ENCODE peak calls at places on chromosome X, in seven cellular contexts. B, U, E, F, T, N and J are unnamed samples.

GRCh38 chrX:124268099-124268498 is 64.4 kb upstream of the TEX13D start:
- DNase-seq in B (no peak), U (no peak), E (no peak), F (no peak), T (no peak), N (no peak), J (no peak)

GRCh38 chrX:153416781-153417180 is 5.5 kb downstream of the ZFP92 start:
- DNase-seq in B (no peak), U (no peak), E (no peak), F (no peak), T (no peak), N (peak; percentile 75), J (no peak)

GRCh38 chrX:46381630-46382029 is 163.6 kb downstream of the ZNF674 start:
- DNase-seq in B (no peak), U (peak; percentile 20), E (no peak), F (peak; percentile 51), T (no peak), N (no peak), J (no peak)

GRCh38 chrX:148504412-148504950 is 4.1 kb downstream of the AFF2 start:
- DNase-seq in B (no peak), U (no peak), E (no peak), F (no peak), T (no peak), N (no peak), J (no peak)

GRCh38 chrX:9785252-9785943 is 831 bp upstream of the SHROOM2 start:
- DNase-seq in B (no peak), U (no peak), E (no peak), F (no peak), T (peak; percentile 44), N (no peak), J (no peak)

GRCh38 chrX:27966492-27966891 is 14.8 kb downstream of the DCAF8L1 start:
- DNase-seq in B (no peak), U (no peak), E (no peak), F (no peak), T (no peak), N (no peak), J (no peak)

GRCh38 chrX:126658447-126658846 is 105.8 kb upstream of the DCAF12L1 start:
- DNase-seq in B (no peak), U (peak; percentile 5), E (no peak), F (no peak), T (no peak), N (no peak), J (no peak)

GRCh38 chrX:29690061-29690460 is 525.3 kb upstream of the MAGEB2 start:
- DNase-seq in B (no peak), U (peak; percentile 32), E (no peak), F (peak; percentile 84), T (no peak), N (no peak), J (no peak)

GRCh38 chrX:145729635-145730034 is 88.0 kb upstream of the SLITRK2 start:
- DNase-seq in B (no peak), U (peak; percentile 49), E (no peak), F (peak; percentile 2), T (no peak), N (no peak), J (no peak)

DNA sequence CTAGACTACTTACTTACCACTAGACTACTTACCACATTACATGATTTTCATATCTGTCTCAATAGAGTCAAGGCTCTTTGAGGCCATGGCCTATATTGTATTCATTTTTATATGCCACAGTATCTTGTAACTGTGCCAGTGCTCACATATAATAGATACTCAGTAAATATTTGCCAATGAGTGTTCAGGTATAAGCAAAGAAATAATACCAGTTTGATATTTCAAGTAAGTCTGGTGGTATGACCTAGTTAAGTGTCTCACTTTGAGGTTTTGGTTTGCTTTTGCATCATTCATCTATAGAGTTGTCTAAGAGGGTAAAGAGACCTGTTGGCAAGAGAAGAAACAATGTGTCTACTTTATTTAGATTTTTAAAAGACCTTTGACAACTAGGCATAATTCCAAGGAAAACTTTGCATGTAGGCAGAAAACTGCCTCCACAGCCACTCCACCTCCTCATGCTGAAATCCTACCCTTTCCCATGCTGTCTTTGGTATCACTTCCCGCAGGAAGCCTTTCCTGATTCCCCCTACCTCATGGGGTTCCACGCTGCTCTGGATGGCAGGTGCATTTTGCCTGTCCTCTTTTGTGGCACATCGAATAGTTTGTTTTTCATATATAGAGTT is 91.3 kb upstream of the KLHL13 start:
- DNase-seq in B (no peak), U (no peak), E (no peak), F (no peak), T (no peak), N (no peak), J (no peak)
- H3K4me3 ChIP-seq in B (no peak overlapping the region), U (no peak overlapping the region), E (no peak overlapping the region), F (no peak overlapping the region), T (no peak overlapping the region), N (no peak overlapping the region), J (no peak overlapping the region)

GRCh38 chrX:23008431-23009099 is 8.8 kb downstream of the DDX53 start:
- DNase-seq in B (no peak), U (peak; percentile 20), E (no peak), F (peak; percentile 57), T (no peak), N (no peak), J (no peak)
- TF ChIP-seq CTCF in B (peak; percentile 16), U (peak; percentile 61), E (no peak), F (peak; percentile 54), T (peak; percentile 36), N (peak; percentile 40), J (peak; percentile 68)

DNA sequence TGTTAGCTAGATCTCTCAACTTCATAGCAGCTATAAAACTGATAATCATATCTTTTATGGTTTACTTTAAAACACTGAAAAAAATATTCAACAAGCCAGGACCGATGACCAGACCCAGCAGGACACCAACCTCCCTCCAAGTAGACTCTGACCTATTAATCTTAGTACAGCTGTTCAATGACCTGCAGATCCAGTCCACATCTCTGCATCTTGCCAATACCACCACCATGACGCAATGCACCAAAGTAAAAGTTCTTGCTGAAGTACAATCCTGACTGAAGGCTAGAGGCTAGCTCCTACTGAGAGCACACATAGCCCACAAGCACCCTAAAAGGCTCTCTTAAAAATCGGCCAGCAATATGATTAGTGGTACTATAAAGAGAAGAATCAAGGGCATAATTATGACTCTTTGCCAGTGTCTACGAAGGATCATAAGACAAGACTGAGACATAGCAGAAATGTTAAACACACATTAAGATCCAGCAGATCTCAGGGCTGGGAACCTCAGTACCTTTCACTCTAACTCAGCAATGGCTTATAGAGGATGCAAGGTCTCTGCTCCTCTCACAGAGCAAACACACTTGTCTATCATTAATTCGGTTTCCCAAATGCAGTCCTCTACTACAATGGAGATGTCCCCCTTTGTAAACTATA is 7.6 kb downstream of the MED14 start:
- DNase-seq in B (no peak), U (no peak), E (no peak), F (peak; percentile 86), T (peak; percentile 68), N (no peak), J (no peak)
- H3K4me3 ChIP-seq in B (no peak overlapping the region), U (no peak overlapping the region), E (no peak overlapping the region), F (no peak overlapping the region), T (no peak overlapping the region), N (no peak overlapping the region), J (no peak overlapping the region)

GRCh38 chrX:83759872-83760271 is 101.1 kb upstream of the CYLC1 start:
- DNase-seq in B (no peak), U (no peak), E (no peak), F (peak; percentile 6), T (no peak), N (no peak), J (no peak)
- TF ChIP-seq CTCF in B (peak; percentile 26), U (peak; percentile 11), E (no peak), F (peak; percentile 10), T (peak; percentile 56), N (peak; percentile 39), J (peak; percentile 47)

GRCh38 chrX:20530319-20530979 is 263.7 kb upstream of the RPS6KA3 start:
- DNase-seq in B (peak; percentile 21), U (peak; percentile 56), E (peak; percentile 28), F (peak; percentile 77), T (peak; percentile 49), N (peak; percentile 45), J (no peak)

GRCh38 chrX:20531667-20532066 is 265.0 kb upstream of the RPS6KA3 start:
- DNase-seq in B (peak; percentile 7), U (no peak), E (no peak), F (peak; percentile 24), T (no peak), N (no peak), J (no peak)

GRCh38 chrX:20527458-20528099 is 260.9 kb upstream of the RPS6KA3 start:
- DNase-seq in B (no peak), U (no peak), E (peak; percentile 47), F (peak; percentile 45), T (no peak), N (no peak), J (no peak)

GRCh38 chrX:20529301-20529700 is 262.6 kb upstream of the RPS6KA3 start:
- DNase-seq in B (no peak), U (no peak), E (no peak), F (peak; percentile 32), T (no peak), N (no peak), J (no peak)

DNA sequence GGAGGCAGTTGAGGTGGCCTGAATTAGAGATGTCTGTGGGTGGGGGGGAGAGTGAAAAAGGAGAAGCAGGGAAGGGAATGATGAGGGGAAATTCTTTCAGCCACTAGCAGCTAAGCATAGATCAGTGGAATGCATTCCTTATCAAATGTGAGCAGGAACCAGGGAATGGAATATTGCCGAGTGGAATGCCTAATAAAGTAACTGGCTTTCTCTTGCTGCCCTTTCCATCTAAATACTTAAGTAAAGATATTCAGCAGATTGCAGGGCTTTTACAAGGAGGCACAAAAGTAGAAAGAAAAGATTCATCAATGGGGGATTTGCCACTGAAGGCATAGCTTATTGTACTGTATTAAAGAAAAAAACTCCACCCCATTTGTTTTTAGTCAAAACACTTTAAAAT is 263.0 kb upstream of the RPS6KA3 start:
- DNase-seq in B (no peak), U (no peak), E (no peak), F (no peak), T (no peak), N (no peak), J (no peak)
- H3K4me3 ChIP-seq in B (no peak overlapping the region), U (no peak overlapping the region), E (no peak overlapping the region), F (no peak overlapping the region), T (no peak overlapping the region), N (no peak overlapping the region), J (no peak overlapping the region)

DNA sequence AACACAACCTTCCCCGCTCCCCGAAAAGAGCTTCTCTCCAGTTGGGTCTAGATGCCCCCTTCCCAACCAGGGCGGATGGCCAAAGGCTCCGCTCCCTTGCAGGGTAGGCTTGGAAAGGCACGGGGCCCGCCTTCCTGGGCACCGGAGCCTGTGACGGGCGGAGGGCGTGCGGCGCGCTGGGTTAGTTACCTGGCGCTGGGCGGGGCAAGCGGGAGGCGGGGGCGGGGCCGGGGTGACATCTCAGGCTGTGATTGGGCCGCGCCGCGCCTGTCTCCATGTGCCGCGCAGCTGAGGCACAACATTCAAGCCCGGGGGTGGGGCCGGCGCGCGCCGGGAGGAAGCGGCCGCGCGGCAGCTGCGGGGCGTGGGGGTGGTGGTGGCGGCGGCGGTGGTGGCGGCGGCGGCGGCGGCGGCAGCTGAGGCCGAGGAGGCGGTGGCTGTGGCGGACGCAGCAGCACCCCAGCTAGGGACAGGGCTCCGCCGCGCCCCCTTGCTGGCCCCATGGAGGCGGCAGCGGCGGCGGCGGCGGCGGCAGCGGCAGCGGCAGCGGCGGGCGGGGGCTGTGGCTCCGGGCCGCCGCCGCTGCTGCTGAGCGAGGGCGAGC is at the start of gene REPS2:
- DNase-seq in B (no peak), U (peak; percentile 44), E (peak; percentile 83), F (peak; percentile 56), T (peak; percentile 90), N (peak; percentile 94), J (no peak)
- TF ChIP-seq CTCF in B (no peak), U (no peak), E (no peak), F (no peak), T (no peak), N (no peak), J (no peak)